ENCODE peak calls at places on chromosome 9, in ten cellular contexts. X is endothelial cell of umbilical vein; Y is right atrium auricular region; T is stomach; Q is K562; I is CD8-positive, alpha-beta memory T cell; L is SJSA1; P is tibial nerve; W is aorta; F is RWPE2. A is an unnamed sample.

GRCh38 chr9:113912816-113913215 is 36.7 kb downstream of the ZNF618 start:
- DNase-seq in Q (no peak), L (no peak), I (no peak), Y (peak), F (no peak), X (no peak), T (no peak), P (no peak), W (no peak), A (no peak)

GRCh38 chr9:127877566-127877998 is at the start of gene AK1:
- DNase-seq in F (peak), T (peak), P (peak), Q (peak), Y (peak), L (peak), W (peak), X (peak), I (no peak), A (no peak)

GRCh38 chr9:19104528-19105282 is 2.0 kb upstream of the HAUS6 start:
- DNase-seq in I (no peak), W (no peak), F (no peak), L (no peak), X (no peak), T (no peak), Y (no peak), Q (no peak), P (no peak), A (no peak)

GRCh38 chr9:127088724-127089615 is 33.5 kb downstream of the ANGPTL2 start:
- DNase-seq in P (no peak), T (no peak), F (no peak), X (no peak), Q (no peak), Y (no peak), L (no peak), W (no peak), I (no peak), A (no peak)

GRCh38 chr9:3677541-3677940 is 151.7 kb upstream of the RFX3 start:
- DNase-seq in T (no peak), Y (no peak), P (no peak), F (no peak), X (no peak), I (no peak), L (no peak), Q (no peak), W (no peak), A (no peak)

GRCh38 chr9:132497731-132498130 is 84.7 kb upstream of the BARHL1 start:
- DNase-seq in F (no peak), W (no peak), I (no peak), X (no peak), Y (no peak), T (no peak), L (no peak), Q (no peak), P (no peak), A (no peak)

GRCh38 chr9:133959966-133960567 is 32.1 kb downstream of the VAV2 start:
- DNase-seq in F (no peak), Y (no peak), T (no peak), X (no peak), I (no peak), P (no peak), Q (no peak), L (no peak), W (peak), A (no peak)

GRCh38 chr9:107631788-107632187 is 142.2 kb upstream of the KLF4 start:
- DNase-seq in X (no peak), F (no peak), Q (no peak), T (no peak), Y (no peak), I (no peak), P (no peak), L (no peak), W (no peak), A (no peak)

GRCh38 chr9:130172161-130172857 is at the start of gene NCS1:
- DNase-seq in P (peak), I (no peak), Y (peak), T (peak), Q (peak), F (no peak), L (peak), W (peak), X (peak), A (no peak)

GRCh38 chr9:95139121-95139520 is 178.4 kb downstream of the FANCC start:
- DNase-seq in Q (no peak), W (no peak), P (no peak), F (no peak), L (no peak), I (no peak), Y (no peak), T (no peak), X (no peak), A (no peak)

GRCh38 chr9:91589101-91589553 is 165.5 kb upstream of the NFIL3 start:
- DNase-seq in P (peak), Y (no peak), F (no peak), L (no peak), Q (no peak), I (no peak), T (no peak), W (no peak), X (no peak), A (no peak)

GRCh38 chr9:92666912-92667532 is 2.9 kb downstream of the IPPK start:
- DNase-seq in Q (no peak), I (no peak), Y (no peak), T (no peak), W (no peak), P (no peak), L (no peak), F (no peak), X (no peak), A (no peak)

GRCh38 chr9:30597609-30598008 is 1786.8 kb upstream of the ACO1 start:
- DNase-seq in Y (no peak), I (no peak), Q (no peak), P (no peak), L (no peak), F (no peak), T (no peak), X (no peak), W (no peak), A (no peak)

GRCh38 chr9:104774831-104775573 is 11.1 kb downstream of the NIPSNAP3B start:
- DNase-seq in Q (peak), Y (no peak), X (no peak), F (no peak), T (no peak), I (no peak), P (no peak), W (no peak), L (no peak), A (no peak)

GRCh38 chr9:114856210-114856941 is 50.5 kb upstream of the TNFSF15 start:
- DNase-seq in F (no peak), Q (no peak), Y (peak), T (no peak), X (no peak), I (no peak), L (no peak), P (peak), W (no peak), A (no peak)

GRCh38 chr9:117768740-117769400 is 64.7 kb downstream of the TLR4 start:
- DNase-seq in I (no peak), L (no peak), W (no peak), Q (no peak), X (no peak), F (no peak), T (no peak), Y (no peak), P (no peak), A (no peak)

GRCh38 chr9:117757566-117757965 is 53.4 kb downstream of the TLR4 start:
- DNase-seq in Q (no peak), Y (no peak), L (no peak), F (no peak), I (no peak), T (no peak), X (no peak), W (peak), P (no peak), A (no peak)

GRCh38 chr9:117763314-117763713 is 59.1 kb downstream of the TLR4 start:
- DNase-seq in X (peak), T (no peak), F (no peak), L (peak), Q (no peak), I (no peak), W (no peak), P (no peak), Y (no peak), A (no peak)
- H3K4me3 ChIP-seq in X (no peak), T (no peak), F (no peak), L (no peak), Q (no peak), I (no peak), W (no peak), P (no peak), Y (no peak), A (no peak)

DNA sequence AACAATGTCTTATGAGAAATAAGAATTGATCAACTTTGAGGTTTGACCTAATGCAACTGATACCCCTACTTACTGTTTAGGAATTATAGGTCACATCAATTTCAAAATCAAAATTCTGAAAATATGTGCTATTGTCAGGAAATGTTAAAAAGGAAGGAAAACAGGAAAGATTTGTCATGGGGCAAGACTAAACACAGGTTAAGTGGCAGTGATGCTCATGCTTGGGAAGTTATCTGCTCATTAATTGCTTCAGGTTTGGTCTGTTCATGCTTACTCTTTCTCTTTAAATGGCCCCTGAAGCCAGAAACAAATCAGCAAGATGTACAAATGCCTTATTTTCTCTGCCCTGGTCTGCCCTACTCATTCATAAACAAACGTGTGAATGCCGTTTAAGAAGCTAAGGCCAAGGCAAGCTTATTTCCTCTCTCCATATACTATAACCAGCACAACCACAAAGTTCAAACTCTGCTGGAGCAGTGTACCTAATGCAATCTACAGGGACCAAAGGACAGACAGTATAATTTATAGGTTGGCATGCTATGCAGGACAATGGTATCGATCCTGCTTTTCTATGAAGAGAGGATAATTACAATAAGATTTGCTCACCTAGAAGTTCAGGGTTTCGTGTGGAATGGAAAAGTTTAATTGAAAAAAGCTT is 177.2 kb downstream of the GNAQ start:
- DNase-seq in Q (no peak), Y (no peak), P (no peak), T (no peak), L (no peak), X (peak), I (no peak), W (no peak), F (no peak), A (no peak)
- H3K27ac ChIP-seq in Q (no peak), Y (no peak), P (no peak), T (no peak), L (no peak), X (peak), I (no peak), W (no peak), F (no peak), A (no peak)

GRCh38 chr9:82354260-82354659 is 365.7 kb downstream of the SPATA31D1 start:
- DNase-seq in Y (no peak), P (no peak), F (peak), X (no peak), L (peak), Q (no peak), W (no peak), T (no peak), I (no peak), A (no peak)
- H3K4me3 ChIP-seq in Y (no peak), P (no peak), F (no peak), X (no peak), L (no peak), Q (no peak), W (no peak), T (no peak), I (no peak), A (no peak)

DNA sequence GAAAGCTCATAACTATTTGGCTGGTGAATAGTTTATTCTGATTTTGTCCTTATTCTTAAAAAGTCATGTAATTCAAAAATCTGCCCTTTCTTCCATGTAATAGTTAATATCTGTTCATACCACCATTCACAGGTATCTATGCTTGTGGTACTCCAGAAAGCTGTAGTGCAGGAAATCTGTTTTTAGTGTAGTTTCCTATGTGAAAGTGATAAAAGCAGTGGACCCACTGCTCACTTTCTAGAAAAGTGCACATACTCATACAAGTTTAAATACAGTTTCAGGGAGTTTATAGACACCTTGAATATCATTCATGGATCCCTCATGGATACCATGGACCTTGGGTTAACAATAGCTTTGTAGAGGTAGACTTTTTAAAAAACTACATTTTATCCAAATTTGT is 20.2 kb downstream of the PBX3 start:
- DNase-seq in Q (no peak), W (no peak), T (no peak), L (no peak), I (no peak), F (no peak), Y (no peak), P (no peak), X (no peak), A (no peak)
- H3K27ac ChIP-seq in Q (no peak), W (no peak), T (no peak), L (no peak), I (no peak), F (no peak), Y (no peak), P (no peak), X (no peak), A (no peak)